ENCODE peak calls at places on chromosomes 16 and 17, in five cellular contexts. One of them, this sample, is unnamed.

GRCh38 chr16:53892155-53892554 is 188.2 kb downstream of the FTO start:
- DNase-seq in heart left ventricle: peak; percentile 48
- DNase-seq in tibial nerve: no peak
- DNase-seq in H54: no peak
- DNase-seq in body of pancreas: peak; percentile 59
- DNase-seq in this sample: no peak

GRCh38 chr16:75110637-75111513 is 5.7 kb downstream of the LDHD start:
- DNase-seq in tibial nerve: peak; percentile 87
- DNase-seq in body of pancreas: peak; percentile 91
- DNase-seq in heart left ventricle: peak; percentile 91
- DNase-seq in H54: peak; percentile 83
- DNase-seq in this sample: peak; percentile 89

GRCh38 chr16:10978846-10979446 is 34.6 kb downstream of the CLEC16A start:
- DNase-seq in heart left ventricle: no peak
- DNase-seq in H54: no peak
- DNase-seq in body of pancreas: no peak
- DNase-seq in tibial nerve: no peak
- DNase-seq in this sample: no peak

GRCh38 chr17:68909066-68909465 is 46.1 kb downstream of the ABCA8 start:
- DNase-seq in body of pancreas: peak; percentile 55
- DNase-seq in H54: peak; percentile 8
- DNase-seq in tibial nerve: no peak
- DNase-seq in heart left ventricle: peak; percentile 40
- DNase-seq in this sample: no peak

GRCh38 chr17:58487589-58488427 is at the start of gene HSF5:
- DNase-seq in tibial nerve: no peak
- DNase-seq in heart left ventricle: no peak
- DNase-seq in body of pancreas: peak; percentile 31
- DNase-seq in H54: no peak
- DNase-seq in this sample: no peak

GRCh38 chr17:68785565-68786486 is 169.4 kb downstream of the ABCA8 start:
- DNase-seq in heart left ventricle: no peak
- DNase-seq in body of pancreas: no peak
- DNase-seq in H54: no peak
- DNase-seq in tibial nerve: no peak
- DNase-seq in this sample: no peak

GRCh38 chr17:62737513-62737912 is 70.6 kb downstream of the MARCHF10 start:
- DNase-seq in body of pancreas: no peak
- DNase-seq in heart left ventricle: no peak
- DNase-seq in tibial nerve: no peak
- DNase-seq in H54: no peak
- DNase-seq in this sample: no peak

GRCh38 chr17:45240905-45241314 is 19.2 kb downstream of the FMNL1 start:
- DNase-seq in heart left ventricle: no peak
- DNase-seq in body of pancreas: no peak
- DNase-seq in tibial nerve: no peak
- DNase-seq in H54: no peak
- DNase-seq in this sample: no peak

GRCh38 chr16:51355195-51355594 is 204.1 kb upstream of the SALL1 start:
- DNase-seq in tibial nerve: no peak
- DNase-seq in heart left ventricle: no peak
- DNase-seq in H54: no peak
- DNase-seq in body of pancreas: no peak
- DNase-seq in this sample: no peak

GRCh38 chr17:59093702-59094231 is 12.9 kb downstream of the TRIM37 start:
- DNase-seq in H54: peak; percentile 27
- DNase-seq in tibial nerve: no peak
- DNase-seq in body of pancreas: peak; percentile 37
- DNase-seq in heart left ventricle: peak; percentile 33
- DNase-seq in this sample: no peak

GRCh38 chr16:11164482-11165270 is 91.3 kb downstream of the SOCS1 start:
- DNase-seq in heart left ventricle: no peak
- DNase-seq in body of pancreas: peak; percentile 41
- DNase-seq in tibial nerve: no peak
- DNase-seq in H54: no peak
- DNase-seq in this sample: no peak

GRCh38 chr16:84071151-84071550 is 28.6 kb upstream of the SLC38A8 start:
- DNase-seq in tibial nerve: no peak
- DNase-seq in body of pancreas: no peak
- DNase-seq in heart left ventricle: no peak
- DNase-seq in H54: no peak
- DNase-seq in this sample: no peak

GRCh38 chr17:1758812-1759211 is 3.0 kb upstream of the SERPINF1 start:
- DNase-seq in tibial nerve: no peak
- DNase-seq in body of pancreas: peak; percentile 40
- DNase-seq in H54: no peak
- DNase-seq in heart left ventricle: no peak
- DNase-seq in this sample: no peak

GRCh38 chr16:74053310-74053709 is 243.3 kb upstream of the PSMD7 start:
- DNase-seq in body of pancreas: no peak
- DNase-seq in heart left ventricle: no peak
- DNase-seq in tibial nerve: no peak
- DNase-seq in H54: no peak
- DNase-seq in this sample: no peak

GRCh38 chr17:57115377-57115776 is 30.3 kb downstream of the AKAP1 start:
- DNase-seq in body of pancreas: no peak
- DNase-seq in tibial nerve: no peak
- DNase-seq in heart left ventricle: no peak
- DNase-seq in H54: no peak
- DNase-seq in this sample: no peak

DNA sequence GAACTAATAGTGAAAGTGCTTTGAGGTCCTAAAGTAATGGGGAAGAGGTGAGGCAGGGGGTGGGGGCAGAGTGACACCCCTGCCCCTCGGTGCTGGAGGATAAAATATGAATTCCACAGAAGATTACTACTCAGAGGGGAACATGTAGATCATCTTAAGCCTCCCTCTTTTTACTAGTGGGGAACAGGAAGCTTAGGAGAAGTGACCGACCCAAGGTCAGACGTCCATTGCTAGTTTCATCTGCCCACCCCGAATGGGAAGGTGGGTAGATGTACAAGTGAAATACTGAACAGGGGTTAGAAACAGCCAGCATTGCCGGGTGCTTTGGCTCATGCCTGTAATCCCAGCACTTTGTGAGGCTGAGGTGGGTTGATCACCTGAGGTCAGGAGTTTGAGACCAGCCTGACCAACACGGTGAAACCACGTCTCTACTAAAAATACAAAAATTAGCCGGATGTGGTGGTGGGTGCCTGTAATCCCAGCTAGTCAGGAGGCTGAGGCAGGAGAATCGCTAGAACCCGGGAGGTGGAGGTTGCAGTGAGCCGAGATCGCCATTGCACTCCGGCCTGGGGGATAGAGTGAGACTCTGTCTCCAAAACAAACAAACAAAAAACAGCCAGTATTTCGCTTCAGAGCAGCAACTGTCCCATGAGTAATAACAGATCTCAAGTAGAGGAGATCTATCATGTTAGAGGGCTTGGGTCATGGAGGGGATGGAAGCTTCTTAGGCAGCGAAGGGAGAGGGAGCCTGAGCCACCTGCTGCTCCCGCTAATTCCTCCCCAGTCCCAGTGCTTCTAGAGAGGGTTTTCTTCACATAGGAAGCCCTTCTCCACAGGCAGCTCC is 1.2 kb upstream of the NR1D1 start:
- DNase-seq in heart left ventricle: no peak
- DNase-seq in tibial nerve: no peak
- DNase-seq in body of pancreas: no peak
- DNase-seq in H54: no peak
- DNase-seq in this sample: no peak
- TF ChIP-seq POLR2A in heart left ventricle: no peak
- TF ChIP-seq POLR2A in tibial nerve: no peak
- TF ChIP-seq POLR2A in body of pancreas: no peak
- TF ChIP-seq POLR2A in H54: no peak
- TF ChIP-seq POLR2A in this sample: no peak

GRCh38 chr17:47287068-47287467 is 33.4 kb downstream of the ITGB3 start:
- DNase-seq in H54: no peak
- DNase-seq in tibial nerve: no peak
- DNase-seq in heart left ventricle: no peak
- DNase-seq in body of pancreas: no peak
- DNase-seq in this sample: no peak
- TF ChIP-seq POLR2A in H54: no peak
- TF ChIP-seq POLR2A in tibial nerve: no peak
- TF ChIP-seq POLR2A in heart left ventricle: no peak
- TF ChIP-seq POLR2A in body of pancreas: no peak
- TF ChIP-seq POLR2A in this sample: peak; percentile 8

GRCh38 chr17:31002047-31002446 is 31.2 kb downstream of the RNF135 start:
- DNase-seq in tibial nerve: no peak
- DNase-seq in H54: no peak
- DNase-seq in heart left ventricle: no peak
- DNase-seq in body of pancreas: no peak
- DNase-seq in this sample: no peak

GRCh38 chr17:31008374-31009035 is 37.7 kb downstream of the RNF135 start:
- DNase-seq in body of pancreas: peak; percentile 62
- DNase-seq in heart left ventricle: peak; percentile 54
- DNase-seq in H54: no peak
- DNase-seq in tibial nerve: no peak
- DNase-seq in this sample: peak; percentile 56

GRCh38 chr17:31004160-31004559 is 33.3 kb downstream of the RNF135 start:
- DNase-seq in tibial nerve: no peak
- DNase-seq in heart left ventricle: no peak
- DNase-seq in H54: no peak
- DNase-seq in body of pancreas: no peak
- DNase-seq in this sample: no peak

GRCh38 chr17:31003225-31003866 is 32.5 kb downstream of the RNF135 start:
- DNase-seq in body of pancreas: no peak
- DNase-seq in heart left ventricle: no peak
- DNase-seq in H54: no peak
- DNase-seq in tibial nerve: no peak
- DNase-seq in this sample: no peak

DNA sequence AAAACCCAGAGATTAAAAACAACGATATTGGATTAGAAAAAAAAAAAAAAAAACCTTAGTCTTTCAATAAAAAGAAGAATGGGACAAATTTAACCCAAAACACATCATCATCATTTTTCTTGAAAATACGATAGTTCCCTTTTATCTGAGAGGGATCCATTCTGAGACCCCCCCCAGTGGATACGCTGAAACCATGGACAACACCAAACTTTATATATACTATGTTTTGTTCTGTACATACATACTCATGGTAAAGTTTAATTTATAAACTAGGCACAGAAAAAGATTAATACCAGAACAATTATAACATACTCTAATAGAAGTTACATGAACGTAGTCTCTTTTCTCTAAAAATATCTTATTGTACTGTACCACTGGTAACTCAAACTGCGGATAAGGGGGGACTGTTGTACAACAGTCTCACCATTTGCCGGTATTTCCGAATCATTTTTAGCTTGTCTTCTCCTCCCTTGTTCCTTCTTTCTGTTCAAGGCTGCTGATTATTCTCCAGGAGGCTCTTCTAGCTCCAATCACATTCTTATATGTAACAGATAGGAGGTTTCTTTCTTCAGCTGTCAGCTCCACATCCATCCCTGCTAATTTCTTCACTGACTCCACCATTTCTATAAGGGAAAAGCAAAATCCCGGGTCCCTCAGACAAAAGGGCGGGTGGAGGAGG is 37.0 kb downstream of the RNF135 start:
- DNase-seq in heart left ventricle: no peak
- DNase-seq in tibial nerve: no peak
- DNase-seq in body of pancreas: no peak
- DNase-seq in H54: no peak
- DNase-seq in this sample: no peak
- TF ChIP-seq POLR2A in heart left ventricle: no peak
- TF ChIP-seq POLR2A in tibial nerve: no peak
- TF ChIP-seq POLR2A in body of pancreas: no peak
- TF ChIP-seq POLR2A in H54: no peak
- TF ChIP-seq POLR2A in this sample: no peak

GRCh38 chr16:66936462-66936861 is 1.1 kb downstream of the CES2 start:
- DNase-seq in body of pancreas: no peak
- DNase-seq in H54: no peak
- DNase-seq in heart left ventricle: no peak
- DNase-seq in tibial nerve: no peak
- DNase-seq in this sample: peak; percentile 5
- TF ChIP-seq POLR2A in body of pancreas: no peak
- TF ChIP-seq POLR2A in H54: no peak
- TF ChIP-seq POLR2A in heart left ventricle: no peak
- TF ChIP-seq POLR2A in tibial nerve: no peak
- TF ChIP-seq POLR2A in this sample: no peak

GRCh38 chr16:89972244-89973234 is 24.0 kb downstream of the DEF8 start:
- DNase-seq in heart left ventricle: peak; percentile 92
- DNase-seq in body of pancreas: peak; percentile 92
- DNase-seq in H54: peak; percentile 99
- DNase-seq in tibial nerve: peak; percentile 79
- DNase-seq in this sample: peak; percentile 100
- TF ChIP-seq POLR2A in heart left ventricle: no peak
- TF ChIP-seq POLR2A in body of pancreas: peak; percentile 92
- TF ChIP-seq POLR2A in H54: peak; percentile 81
- TF ChIP-seq POLR2A in tibial nerve: peak; percentile 88
- TF ChIP-seq POLR2A in this sample: peak; percentile 94

GRCh38 chr16:2708290-2708639 is 11.8 kb downstream of the PRSS27 start:
- DNase-seq in H54: no peak
- DNase-seq in tibial nerve: no peak
- DNase-seq in body of pancreas: no peak
- DNase-seq in heart left ventricle: no peak
- DNase-seq in this sample: no peak
- TF ChIP-seq POLR2A in H54: no peak
- TF ChIP-seq POLR2A in tibial nerve: no peak
- TF ChIP-seq POLR2A in body of pancreas: no peak
- TF ChIP-seq POLR2A in heart left ventricle: no peak
- TF ChIP-seq POLR2A in this sample: no peak

GRCh38 chr16:30186782-30187555 is 3.6 kb downstream of the CORO1A start:
- DNase-seq in body of pancreas: peak; percentile 74
- DNase-seq in heart left ventricle: peak; percentile 75
- DNase-seq in tibial nerve: peak; percentile 41
- DNase-seq in H54: no peak
- DNase-seq in this sample: peak; percentile 50
- TF ChIP-seq POLR2A in body of pancreas: no peak
- TF ChIP-seq POLR2A in heart left ventricle: no peak
- TF ChIP-seq POLR2A in tibial nerve: no peak
- TF ChIP-seq POLR2A in H54: no peak
- TF ChIP-seq POLR2A in this sample: peak; percentile 77